ENCODE peak calls at places on chromosomes 6 and 20, in five cellular contexts. W is A549, C is stomach, L is transverse colon, S is SK-N-SH. I is an unnamed sample. For H3K4me1 and H3K9me3, the result is how much of the 10 kb centered on the place peaks cover.

GRCh38 chr6:130872250-130873095 is 45.3 kb downstream of the SMLR1 start:
- DNase-seq in W (peak), C (peak), L (peak), S (peak), I (peak)

GRCh38 chr6:26309731-26310142 is 55.3 kb upstream of the BTN3A2 start:
- DNase-seq in W (no peak), C (no peak), L (no peak), S (no peak), I (no peak)

GRCh38 chr6:122286512-122286911 is 112.9 kb upstream of the HSF2 start:
- DNase-seq in W (no peak), C (no peak), L (no peak), S (no peak), I (no peak)

GRCh38 chr6:93163146-93163545 is 256.2 kb downstream of the EPHA7 start:
- DNase-seq in W (no peak), C (no peak), L (no peak), S (no peak), I (no peak)

GRCh38 chr6:67952121-67952520 is 683.0 kb upstream of the ADGRB3 start:
- DNase-seq in W (no peak), C (no peak), L (no peak), S (no peak), I (no peak)

GRCh38 chr20:16293590-16293989 is 279.7 kb downstream of the KIF16B start:
- DNase-seq in W (peak), C (no peak), L (no peak), S (no peak), I (no peak)

GRCh38 chr6:165308926-165309731 is at the start of gene C6orf118:
- DNase-seq in W (peak), C (no peak), L (no peak), S (peak), I (peak)

GRCh38 chr6:136326038-136326561 is 36.5 kb upstream of the BCLAF1 start:
- DNase-seq in W (no peak), C (no peak), L (no peak), S (peak), I (no peak)

GRCh38 chr6:161233986-161234620 is 39.8 kb downstream of the AGPAT4 start:
- DNase-seq in W (no peak), C (peak), L (peak), S (peak), I (peak)

GRCh38 chr6:28511628-28512300 is 3.8 kb downstream of the GPX6 start:
- DNase-seq in W (no peak), C (no peak), L (no peak), S (no peak), I (no peak)

GRCh38 chr6:63804381-63804956 is 168.9 kb downstream of the PHF3 start:
- DNase-seq in W (no peak), C (no peak), L (no peak), S (peak), I (no peak)

GRCh38 chr20:270517-270916 is 13.0 kb downstream of the DEFB132 start:
- DNase-seq in W (no peak), C (no peak), L (no peak), S (no peak), I (no peak)

GRCh38 chr20:25372584-25373336 is 17.9 kb downstream of the ABHD12 start:
- DNase-seq in W (no peak), C (no peak), L (no peak), S (no peak), I (no peak)

GRCh38 chr6:142810952-142811514 is 133.9 kb downstream of the HIVEP2 start:
- DNase-seq in W (no peak), C (no peak), L (no peak), S (no peak), I (no peak)

GRCh38 chr6:47701374-47701773 is 3.0 kb downstream of the ADGRF4 start:
- DNase-seq in W (no peak), C (no peak), L (no peak), S (no peak), I (no peak)

GRCh38 chr6:30684386-30685156 is 1.9 kb downstream of the PPP1R18 start:
- DNase-seq in W (no peak), C (peak), L (peak), S (peak), I (peak)

GRCh38 chr20:4026093-4026601 is 10.8 kb upstream of the RNF24 start:
- DNase-seq in W (peak), C (no peak), L (no peak), S (peak), I (no peak)

GRCh38 chr6:105402090-105402980 is 547 bp downstream of the PREP start:
- DNase-seq in W (peak), C (peak), L (peak), S (peak), I (peak)

GRCh38 chr6:142945446-142946180 is 637 bp upstream of the HIVEP2 start:
- DNase-seq in W (peak), C (peak), L (peak), S (peak), I (peak)

GRCh38 chr20:24816907-24817306 is 132.2 kb upstream of the CST7 start:
- DNase-seq in W (no peak), C (no peak), L (no peak), S (no peak), I (no peak)

DNA sequence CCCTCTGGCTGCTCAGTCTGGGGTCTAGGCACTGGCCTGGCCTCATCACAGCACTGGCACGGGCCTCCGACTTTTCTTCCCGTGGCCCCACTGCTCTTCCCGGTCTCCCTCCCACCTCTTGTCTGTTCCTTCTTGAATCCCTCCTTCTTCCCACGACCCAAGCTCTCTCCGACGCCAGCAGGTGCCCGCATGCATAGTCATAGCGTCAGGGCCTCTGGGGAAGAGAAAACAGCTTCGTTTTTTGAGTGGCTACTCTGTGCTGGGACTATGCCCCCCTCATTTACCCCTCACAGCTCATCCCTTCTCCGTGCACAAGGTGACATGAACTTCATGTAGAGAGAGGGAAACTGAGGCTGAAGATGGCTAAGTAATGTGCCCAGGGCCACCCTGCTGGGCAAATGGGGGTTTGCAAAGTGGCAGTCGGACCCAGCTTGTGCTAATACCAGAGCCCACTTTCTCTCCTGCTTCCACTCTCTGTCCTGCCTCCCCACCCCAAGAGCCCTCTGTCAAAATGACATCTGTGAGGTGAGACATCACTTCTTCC is 59.2 kb downstream of the SYNJ2 start:
- DNase-seq in W (no peak), C (no peak), L (no peak), S (no peak), I (no peak)
- H3K4me1 ChIP-seq in W (half or more), C (under half), L (under half), S (under half), I (under half)

DNA sequence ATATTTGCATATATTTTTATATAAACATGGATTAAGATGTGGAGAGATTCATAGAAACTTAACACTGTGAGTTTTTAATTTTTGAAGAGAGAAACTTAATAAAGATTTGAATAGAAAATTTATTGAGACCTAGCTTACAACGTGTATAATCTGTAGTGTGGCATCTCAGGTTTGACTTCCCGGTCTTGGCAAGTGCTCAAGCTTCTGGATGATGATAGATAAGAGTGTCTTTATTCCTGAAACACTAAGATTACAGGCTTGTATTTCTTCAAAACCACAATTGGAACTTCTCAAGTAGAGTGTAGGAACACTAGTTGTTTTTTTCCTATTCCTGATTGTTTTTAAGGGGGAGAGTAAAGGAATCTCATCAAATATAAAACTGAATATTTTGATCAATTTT is 64.6 kb upstream of the NOTCH4 start:
- DNase-seq in W (no peak), C (no peak), L (no peak), S (no peak), I (no peak)
- TF ChIP-seq EP300 in W (no peak), C (no peak), L (no peak), S (no peak), I (no peak)

DNA sequence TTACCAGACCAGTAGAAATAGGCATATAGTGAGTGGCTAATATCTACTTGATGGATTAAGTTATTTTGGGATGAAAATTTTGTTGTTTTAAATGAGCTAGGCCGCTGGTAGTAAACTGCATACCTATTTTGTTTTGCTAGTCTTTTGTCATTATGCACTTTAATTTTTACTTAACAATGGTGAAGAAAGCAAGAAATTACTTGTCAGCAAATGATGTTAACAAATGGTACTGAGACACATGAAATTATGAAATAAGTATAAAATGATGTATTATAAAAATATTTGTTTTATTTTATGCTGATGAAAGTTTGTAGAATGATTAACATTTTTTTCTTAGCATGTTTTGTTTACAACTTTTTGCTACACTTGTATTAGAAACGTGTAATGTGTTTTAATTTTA is 807.7 kb downstream of the TBC1D32 start:
- DNase-seq in W (no peak), C (no peak), L (no peak), S (no peak), I (no peak)
- H3K9me3 ChIP-seq in W (under half), C (under half), L (under half), S (under half), I (under half)

GRCh38 chr6:1386310-1386709 is 3.1 kb upstream of the FOXF2 start:
- DNase-seq in W (no peak), C (no peak), L (no peak), S (no peak), I (no peak)
- H3K4me1 ChIP-seq in W (under half), C (half or more), L (under half), S (under half), I (under half)